ENCODE peak calls at places on chromosomes 13 and 19, in four cellular contexts. X, E, T and K are unnamed samples.

GRCh38 chr13:53781941-53782340 is 753.3 kb downstream of the OLFM4 start:
- DNase-seq in X (no peak), T (no peak), E (no peak), K (peak; percentile 1)

GRCh38 chr13:44335463-44335862 is 38.2 kb upstream of the SERP2 start:
- DNase-seq in X (no peak), T (no peak), E (no peak), K (no peak)

GRCh38 chr19:2127758-2128157 is 23.6 kb downstream of the AP3D1 start:
- DNase-seq in T (no peak), X (no peak), E (no peak), K (no peak)

GRCh38 chr13:26785845-26786630 is 25.5 kb upstream of the GPR12 start:
- DNase-seq in E (peak; percentile 65), X (no peak), T (no peak), K (no peak)

GRCh38 chr19:7928741-7929701 is 3.1 kb upstream of the CTXN1 start:
- DNase-seq in X (peak; percentile 88), T (peak; percentile 43), E (peak; percentile 61), K (peak; percentile 84)

GRCh38 chr13:113604186-113604585 is 19.6 kb downstream of the TFDP1 start:
- DNase-seq in T (no peak), X (no peak), E (peak; percentile 7), K (no peak)

GRCh38 chr19:24140099-24140498 is 53.1 kb downstream of the ZNF254 start:
- DNase-seq in E (no peak), X (peak; percentile 96), T (no peak), K (peak; percentile 75)

GRCh38 chr13:52832268-52832667 is 16.2 kb downstream of the PCDH8 start:
- DNase-seq in T (no peak), X (no peak), E (no peak), K (no peak)

GRCh38 chr19:6352381-6353165 is 8.8 kb upstream of the CLPP start:
- DNase-seq in E (no peak), X (no peak), T (no peak), K (no peak)

GRCh38 chr19:17996826-17997316 is 11.1 kb upstream of the ARRDC2 start:
- DNase-seq in E (peak; percentile 83), T (peak; percentile 70), X (peak; percentile 52), K (peak; percentile 64)

GRCh38 chr13:23876265-23876664 is 12.9 kb downstream of the MIPEP start:
- DNase-seq in X (peak; percentile 23), T (no peak), E (no peak), K (peak; percentile 46)

GRCh38 chr13:110209950-110210603 is 96.9 kb downstream of the COL4A1 start:
- DNase-seq in T (no peak), E (no peak), X (no peak), K (no peak)

GRCh38 chr13:99055286-99056073 is 77.6 kb upstream of the DOCK9 start:
- DNase-seq in X (no peak), T (no peak), E (no peak), K (no peak)

GRCh38 chr13:102012299-102013293 is 389.3 kb downstream of the FGF14 start:
- DNase-seq in T (no peak), X (no peak), E (no peak), K (no peak)

GRCh38 chr13:22665531-22665930 is 515.2 kb upstream of the SGCG start:
- DNase-seq in E (no peak), T (no peak), X (no peak), K (no peak)

GRCh38 chr13:33316890-33317289 is 31.3 kb upstream of the STARD13 start:
- DNase-seq in T (no peak), X (peak; percentile 16), E (no peak), K (no peak)

GRCh38 chr19:39752390-39752789 is 14.6 kb upstream of the CLC start:
- DNase-seq in E (no peak), T (no peak), X (no peak), K (no peak)

GRCh38 chr19:35000647-35001501 is 751 bp downstream of the GRAMD1A start:
- DNase-seq in X (peak; percentile 50), T (peak; percentile 70), E (peak; percentile 82), K (peak; percentile 45)

DNA sequence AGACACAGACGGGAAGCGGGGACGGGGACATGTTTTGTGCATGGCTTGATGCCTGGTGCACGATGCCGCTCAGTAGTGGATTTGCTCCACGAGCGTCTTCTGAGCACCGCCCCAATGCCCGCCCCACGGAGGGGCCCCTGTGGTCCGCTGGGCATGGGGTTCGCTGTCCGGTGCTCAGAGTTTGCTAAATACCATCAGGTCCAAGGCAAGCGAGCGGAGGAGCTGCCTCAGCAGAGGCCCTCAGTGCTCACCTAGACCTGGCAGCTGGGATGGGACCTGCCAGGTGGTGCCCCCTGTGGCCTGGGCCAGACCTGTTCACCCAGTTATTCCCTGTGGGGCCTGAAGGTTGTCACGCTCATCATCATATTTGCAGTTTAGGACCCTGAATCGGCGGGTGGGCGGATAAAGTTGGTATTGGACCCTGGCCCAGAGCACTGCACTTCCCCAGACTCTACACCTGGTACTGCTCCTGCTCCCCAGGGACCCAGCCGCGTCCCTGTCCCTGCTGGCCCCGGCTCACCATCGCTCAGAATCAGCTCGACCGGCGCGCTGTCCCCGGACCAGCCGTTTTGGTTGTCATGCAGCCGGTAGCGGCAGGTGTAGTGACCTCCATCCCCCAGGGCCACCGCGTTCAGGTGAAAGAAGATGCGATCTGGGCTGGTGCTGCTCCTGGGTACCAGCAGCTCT is 2.3 kb downstream of the A1BG start:
- DNase-seq in X (no peak), E (no peak), T (no peak), K (no peak)
- H3K4me1 ChIP-seq in X (peaks cover 4% of the 10 kb centered on the region), E (no peaks in the 10 kb centered on the region), T (peaks cover 8% of the 10 kb centered on the region), K (no peaks in the 10 kb centered on the region)

DNA sequence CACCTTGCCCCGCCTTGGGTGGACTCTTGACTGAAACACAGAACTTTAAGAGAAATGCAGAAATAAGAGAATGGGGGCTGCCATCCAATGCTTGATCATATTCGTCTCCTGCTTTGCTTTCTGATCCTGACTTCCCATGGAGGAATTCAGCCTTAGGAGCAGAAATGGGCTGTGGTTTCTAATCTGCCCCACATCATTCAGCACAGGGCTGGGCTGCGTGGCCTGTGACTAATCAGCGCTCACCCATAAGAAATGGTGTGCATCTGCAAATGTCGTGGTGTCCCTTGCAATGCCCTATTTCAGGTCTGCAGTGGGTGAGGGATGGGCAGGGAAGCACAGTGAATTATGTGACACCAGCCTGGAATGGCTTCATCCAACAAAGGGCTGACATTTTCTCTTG is 60.7 kb upstream of the URI1 start:
- DNase-seq in T (no peak), E (no peak), X (peak; percentile 18), K (peak; percentile 20)
- H3K4me1 ChIP-seq in T (peaks cover 10% of the 10 kb centered on the region), E (no peaks in the 10 kb centered on the region), X (no peaks in the 10 kb centered on the region), K (no peaks in the 10 kb centered on the region)

GRCh38 chr13:45337803-45338202 is 3.2 kb downstream of the TPT1 start:
- DNase-seq in T (no peak), E (no peak), X (no peak), K (no peak)
- H3K4me1 ChIP-seq in T (peaks cover 70% of the 10 kb centered on the region), E (peaks cover 28% of the 10 kb centered on the region), X (peaks cover 6% of the 10 kb centered on the region), K (peaks cover 14% of the 10 kb centered on the region)

GRCh38 chr13:28529836-28530235 is 34.9 kb upstream of the FLT1 start:
- DNase-seq in X (no peak), E (no peak), T (no peak), K (no peak)
- H3K4me1 ChIP-seq in X (peaks cover 11% of the 10 kb centered on the region), E (peaks cover 17% of the 10 kb centered on the region), T (peaks cover 5% of the 10 kb centered on the region), K (peaks cover 4% of the 10 kb centered on the region)

DNA sequence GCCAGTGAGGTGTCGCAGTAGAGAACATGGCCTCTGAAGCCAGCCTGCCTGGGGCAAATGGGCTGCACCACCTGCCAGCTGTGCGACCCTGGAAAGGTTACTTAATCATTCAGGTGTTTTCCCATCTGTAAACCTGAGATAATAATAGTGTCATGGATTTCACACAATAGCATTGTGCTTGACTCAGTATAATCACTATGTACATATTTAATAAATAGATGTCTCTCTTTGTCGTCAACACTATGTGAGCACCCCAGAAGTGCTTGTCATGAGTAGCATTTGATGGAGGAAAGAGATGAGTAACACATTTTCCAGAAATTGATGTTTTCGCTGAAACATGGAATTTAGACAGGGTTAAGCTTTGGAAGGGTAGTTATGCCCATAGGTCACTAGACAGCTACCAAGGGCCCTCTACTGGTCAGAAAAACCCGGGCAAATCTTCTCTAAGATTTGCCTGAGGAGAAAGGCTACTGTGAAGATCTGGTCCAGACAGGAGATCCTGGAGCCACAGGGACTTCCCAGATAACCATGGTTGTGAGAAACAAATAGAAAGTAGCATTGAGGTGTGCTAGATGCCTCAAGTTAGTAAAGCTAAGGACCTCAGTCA is 9.5 kb upstream of the MBNL2 start:
- DNase-seq in T (peak; percentile 32), E (no peak), X (peak; percentile 49), K (no peak)
- H3K4me1 ChIP-seq in T (no peaks in the 10 kb centered on the region), E (no peaks in the 10 kb centered on the region), X (peaks cover 7% of the 10 kb centered on the region), K (no peaks in the 10 kb centered on the region)

DNA sequence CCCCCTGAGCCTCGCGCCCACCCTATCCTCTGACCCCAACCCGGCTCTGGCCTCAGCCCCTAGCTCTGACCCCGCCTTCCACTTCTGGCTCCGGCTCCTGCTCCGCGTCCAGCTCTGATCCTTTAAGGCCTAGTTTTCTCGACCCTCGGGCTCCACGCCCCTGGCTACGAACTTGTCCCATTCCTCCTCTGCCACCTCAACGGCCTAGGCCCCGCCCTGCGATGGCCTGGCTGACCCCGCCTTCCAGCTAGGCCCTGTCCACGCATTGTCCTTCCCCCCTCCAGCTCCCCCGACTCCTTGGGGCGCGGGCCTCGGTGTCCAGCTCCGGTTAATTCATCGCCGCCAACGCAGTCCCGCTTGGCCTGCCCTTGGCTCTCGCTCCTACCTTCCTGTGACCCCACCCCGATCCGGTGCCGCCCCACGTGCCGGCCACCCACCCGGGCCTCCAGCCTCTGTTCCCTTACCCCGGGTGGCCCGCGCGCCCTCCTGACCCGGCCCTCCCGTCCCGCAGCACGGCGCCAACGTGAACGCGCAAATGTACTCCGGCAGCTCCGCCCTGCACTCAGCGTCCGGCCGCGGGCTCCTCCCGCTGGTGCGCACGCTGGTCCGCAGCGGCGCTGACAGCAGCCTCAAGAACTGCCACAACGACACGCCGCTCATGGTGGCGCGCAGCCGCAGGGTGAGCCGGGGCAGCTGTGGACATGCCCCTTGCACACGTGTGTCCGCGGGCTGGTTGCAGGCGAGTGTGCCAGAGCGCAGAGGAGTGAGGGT is 9.4 kb downstream of the BCL3 start:
- DNase-seq in X (peak; percentile 63), E (peak; percentile 63), T (no peak), K (peak; percentile 58)
- H3K4me1 ChIP-seq in X (peaks cover 45% of the 10 kb centered on the region), E (peaks cover 19% of the 10 kb centered on the region), T (peaks cover 62% of the 10 kb centered on the region), K (peaks cover 47% of the 10 kb centered on the region)

DNA sequence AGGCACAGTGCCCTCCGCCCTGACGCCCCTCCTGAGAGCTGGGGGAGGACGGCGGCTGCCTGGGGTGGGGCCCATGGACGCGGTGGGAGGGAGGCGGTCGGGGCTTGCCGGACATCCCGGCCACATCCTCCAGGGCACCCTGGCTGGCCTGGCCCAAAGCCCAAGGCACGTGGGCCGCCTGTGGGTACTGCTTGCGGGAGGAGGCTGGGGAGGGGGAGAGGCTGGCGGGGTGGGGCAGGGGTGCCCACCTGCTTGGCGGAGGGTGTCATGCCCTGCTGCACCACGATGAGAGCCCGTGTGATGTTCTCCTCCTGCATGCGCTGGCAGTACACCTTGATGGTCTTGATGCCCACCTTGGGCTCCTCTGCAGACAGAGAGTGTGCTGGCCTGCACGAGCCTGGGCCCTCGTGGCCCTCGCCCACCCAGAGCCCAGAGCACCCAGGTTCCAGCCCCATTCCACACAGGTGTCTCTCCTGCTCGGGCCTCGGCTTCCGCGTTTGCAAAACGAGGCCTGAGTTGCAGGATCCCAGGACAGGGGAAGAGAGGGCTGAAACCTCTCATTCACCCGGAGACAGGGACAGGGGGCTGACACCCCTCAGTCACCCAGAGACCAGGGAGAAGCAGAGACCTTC is 3.5 kb downstream of the POLR2E start:
- DNase-seq in X (no peak), T (no peak), E (peak; percentile 53), K (no peak)
- H3K4me1 ChIP-seq in X (peaks cover 5% of the 10 kb centered on the region), T (peaks cover 12% of the 10 kb centered on the region), E (peaks cover 18% of the 10 kb centered on the region), K (peaks cover 5% of the 10 kb centered on the region)